ENCODE peak calls at places on chromosomes 3 and 15, in four cellular contexts. S is lower lobe of right lung, D is colonic mucosa, X is hepatocyte. U is an unnamed sample. For H3K36me3, the result is how much of the 10 kb centered on the place peaks cover.

GRCh38 chr3:122766430-122766829 is 27.2 kb downstream of the HSPBAP1 start:
- DNase-seq in D (no peak), X (no peak), S (no peak), U (no peak)

GRCh38 chr15:30649952-30650929 is 24.3 kb downstream of the ARHGAP11B start:
- DNase-seq in X (no peak), D (no peak), S (no peak), U (peak)

GRCh38 chr3:56119575-56120349 is 348.5 kb downstream of the ERC2 start:
- DNase-seq in S (no peak), X (no peak), D (peak), U (peak)

GRCh38 chr3:11199902-11200678 is 45.8 kb downstream of the HRH1 start:
- DNase-seq in D (no peak), S (no peak), X (no peak), U (peak)

GRCh38 chr3:54262943-54263342 is 140.6 kb downstream of the CACNA2D3 start:
- DNase-seq in S (no peak), D (no peak), X (no peak), U (no peak)

GRCh38 chr3:84980011-84980410 is 21.2 kb downstream of the CADM2 start:
- DNase-seq in S (no peak), D (no peak), X (peak), U (no peak)

GRCh38 chr15:70530503-70530902 is 232.9 kb downstream of the UACA start:
- DNase-seq in X (no peak), D (no peak), S (no peak), U (no peak)

GRCh38 chr15:43067717-43068461 is 37.9 kb downstream of the UBR1 start:
- DNase-seq in S (no peak), X (peak), D (no peak), U (peak)

GRCh38 chr3:197516517-197516889 is 39.3 kb downstream of the BDH1 start:
- DNase-seq in S (peak), D (no peak), X (peak), U (peak)

GRCh38 chr3:158105710-158106438 is at the start of gene SHOX2:
- DNase-seq in D (peak), S (peak), X (peak), U (no peak)

GRCh38 chr3:69547457-69548014 is 161.6 kb upstream of the FRMD4B start:
- DNase-seq in S (no peak), X (no peak), D (no peak), U (no peak)

GRCh38 chr15:26970712-26971210 is at the start of gene GABRG3:
- DNase-seq in D (no peak), S (no peak), X (peak), U (no peak)

GRCh38 chr15:41566121-41566885 is 7.3 kb downstream of the TYRO3 start:
- DNase-seq in X (no peak), D (no peak), S (no peak), U (no peak)

GRCh38 chr3:14772533-14773138 is 46.1 kb upstream of the FGD5 start:
- DNase-seq in S (no peak), D (peak), X (no peak), U (no peak)

GRCh38 chr3:161602451-161602850 is 105.8 kb downstream of the OTOL1 start:
- DNase-seq in S (no peak), X (no peak), D (no peak), U (no peak)

GRCh38 chr3:123344175-123344908 is 104.5 kb downstream of the ADCY5 start:
- DNase-seq in S (no peak), D (no peak), X (no peak), U (no peak)

GRCh38 chr15:73926191-73927002 is at the start of gene LOXL1:
- DNase-seq in S (peak), X (peak), D (peak), U (peak)

GRCh38 chr3:58575986-58576652 is 1.1 kb downstream of the FAM107A start:
- DNase-seq in X (no peak), D (no peak), S (no peak), U (no peak)

GRCh38 chr3:117219296-117219695 is 509.7 kb downstream of the TUSC7 start:
- DNase-seq in D (no peak), X (no peak), S (no peak), U (no peak)

GRCh38 chr15:48191574-48192225 is at the start of gene CTXN2:
- DNase-seq in D (peak), S (no peak), X (peak), U (peak)

GRCh38 chr3:174094671-174095070 is 697.1 kb downstream of the NLGN1 start:
- DNase-seq in X (no peak), D (no peak), S (no peak), U (no peak)

GRCh38 chr15:70533931-70534742 is 229.2 kb downstream of the UACA start:
- DNase-seq in D (peak), X (no peak), S (no peak), U (no peak)

GRCh38 chr3:72953325-72953956 is 43.2 kb upstream of the PPP4R2 start:
- DNase-seq in X (peak), D (no peak), S (no peak), U (peak)

GRCh38 chr15:66943456-66944095 is 121.8 kb upstream of the SMAD3 start:
- DNase-seq in X (no peak), D (peak), S (no peak), U (no peak)

GRCh38 chr15:42050484-42051255 is 29.8 kb upstream of the PLA2G4E start:
- DNase-seq in D (no peak), X (no peak), S (no peak), U (no peak)

GRCh38 chr3:175129126-175129525 is 270.0 kb downstream of the NAALADL2 start:
- DNase-seq in S (no peak), X (no peak), D (no peak), U (no peak)

GRCh38 chr3:106710596-106710995 is 666.6 kb upstream of the CCDC54 start:
- DNase-seq in X (no peak), S (no peak), D (no peak), U (no peak)

GRCh38 chr15:25456196-25456595 is 17.4 kb upstream of the UBE3A start:
- DNase-seq in X (no peak), S (no peak), D (no peak), U (no peak)

GRCh38 chr3:13528217-13528801 is 20.6 kb upstream of the FBLN2 start:
- DNase-seq in S (no peak), D (no peak), X (peak), U (no peak)

GRCh38 chr15:77720617-77721016 is 87.9 kb upstream of the LINGO1 start:
- DNase-seq in X (no peak), D (no peak), S (no peak), U (no peak)

GRCh38 chr3:5045961-5046360 is 66.7 kb downstream of the BHLHE40 start:
- DNase-seq in D (no peak), S (no peak), X (no peak), U (no peak)

GRCh38 chr3:117118604-117119003 is 409.0 kb downstream of the TUSC7 start:
- DNase-seq in D (no peak), X (no peak), S (no peak), U (no peak)

GRCh38 chr3:122940628-122941086 is 86.9 kb downstream of the SEMA5B start:
- DNase-seq in X (no peak), D (no peak), S (no peak), U (no peak)

GRCh38 chr3:187290561-187290960 is 976 bp downstream of the MASP1 start:
- DNase-seq in S (no peak), X (no peak), D (no peak), U (no peak)
- H3K4me3 ChIP-seq in S (no peak), X (peak), D (peak), U (no peak)

GRCh38 chr3:34396945-34397344 is 598.5 kb downstream of the PDCD6IP start:
- DNase-seq in D (no peak), X (no peak), S (no peak), U (no peak)

GRCh38 chr3:34396288-34396687 is 597.9 kb downstream of the PDCD6IP start:
- DNase-seq in X (no peak), D (no peak), S (peak), U (no peak)

GRCh38 chr3:34394978-34395748 is 596.7 kb downstream of the PDCD6IP start:
- DNase-seq in X (no peak), S (no peak), D (no peak), U (no peak)
- TF ChIP-seq CTCF in X (no peak), S (no peak), D (no peak), U (no peak)

GRCh38 chr3:48445277-48445882 is 1.2 kb upstream of the ATRIP start:
- DNase-seq in S (no peak), D (no peak), X (no peak), U (no peak)
- H3K36me3 ChIP-seq in S (under half), D (under half), X (under half), U (under half)

DNA sequence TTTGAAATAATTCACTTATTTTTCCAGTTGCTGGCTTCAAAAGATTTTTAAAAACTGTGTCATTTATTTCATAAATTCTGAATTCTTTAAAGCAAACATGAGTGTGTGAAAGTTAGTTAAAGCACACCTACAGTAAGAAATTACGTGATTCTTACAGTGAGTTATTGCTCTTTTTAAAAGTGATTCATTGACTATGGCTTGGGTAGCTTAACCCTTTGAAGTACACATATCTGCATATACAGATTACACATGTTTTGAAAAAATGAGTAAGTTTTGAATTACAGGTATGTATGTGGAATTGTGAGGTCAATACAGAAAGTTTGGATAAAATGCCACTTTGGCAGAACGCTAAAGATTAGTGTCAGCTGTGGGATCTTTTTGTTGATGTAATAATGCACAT is 64.5 kb upstream of the MBNL1 start:
- DNase-seq in X (no peak), S (no peak), D (no peak), U (peak)
- H3K4me3 ChIP-seq in X (no peak), S (peak), D (no peak), U (no peak)

GRCh38 chr3:134367869-134368750 is 6.1 kb downstream of the AMOTL2 start:
- DNase-seq in S (no peak), D (peak), X (no peak), U (no peak)

GRCh38 chr3:134365766-134366065 is 8.5 kb downstream of the AMOTL2 start:
- DNase-seq in X (no peak), D (no peak), S (no peak), U (no peak)

GRCh38 chr3:134367412-134367811 is 6.8 kb downstream of the AMOTL2 start:
- DNase-seq in X (no peak), S (no peak), D (peak), U (no peak)

GRCh38 chr3:134366221-134366927 is 7.9 kb downstream of the AMOTL2 start:
- DNase-seq in X (no peak), D (peak), S (no peak), U (no peak)

DNA sequence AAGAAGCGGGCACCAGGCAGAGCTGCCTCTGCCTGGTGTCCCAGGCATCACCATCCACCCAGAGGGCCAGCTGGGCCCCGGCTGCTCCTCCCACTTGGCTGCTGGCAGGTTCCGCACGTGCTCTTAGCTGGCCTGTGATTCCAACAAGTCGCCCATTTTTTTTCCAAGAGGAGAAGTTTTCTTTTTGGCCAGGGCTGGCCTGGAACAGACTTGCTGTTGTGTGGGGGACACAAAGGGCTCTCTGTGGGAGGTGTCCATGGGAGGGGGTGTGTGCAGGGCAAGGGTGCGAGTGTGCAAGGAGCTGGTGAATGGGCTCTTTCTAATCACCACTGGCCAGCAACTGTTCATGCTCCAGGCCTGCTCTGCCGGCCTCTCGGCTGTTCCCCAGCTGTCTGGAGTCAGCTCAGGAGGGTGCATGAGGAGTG is 7.3 kb downstream of the AMOTL2 start:
- DNase-seq in D (peak), S (no peak), X (no peak), U (no peak)
- TF ChIP-seq CTCF in D (no peak), S (no peak), X (no peak), U (no peak)

GRCh38 chr15:96252148-96252547 is 78.4 kb upstream of the NR2F2 start:
- DNase-seq in S (no peak), D (no peak), X (peak), U (peak)
- H3K36me3 ChIP-seq in S (under half), D (under half), X (under half), U (under half)

DNA sequence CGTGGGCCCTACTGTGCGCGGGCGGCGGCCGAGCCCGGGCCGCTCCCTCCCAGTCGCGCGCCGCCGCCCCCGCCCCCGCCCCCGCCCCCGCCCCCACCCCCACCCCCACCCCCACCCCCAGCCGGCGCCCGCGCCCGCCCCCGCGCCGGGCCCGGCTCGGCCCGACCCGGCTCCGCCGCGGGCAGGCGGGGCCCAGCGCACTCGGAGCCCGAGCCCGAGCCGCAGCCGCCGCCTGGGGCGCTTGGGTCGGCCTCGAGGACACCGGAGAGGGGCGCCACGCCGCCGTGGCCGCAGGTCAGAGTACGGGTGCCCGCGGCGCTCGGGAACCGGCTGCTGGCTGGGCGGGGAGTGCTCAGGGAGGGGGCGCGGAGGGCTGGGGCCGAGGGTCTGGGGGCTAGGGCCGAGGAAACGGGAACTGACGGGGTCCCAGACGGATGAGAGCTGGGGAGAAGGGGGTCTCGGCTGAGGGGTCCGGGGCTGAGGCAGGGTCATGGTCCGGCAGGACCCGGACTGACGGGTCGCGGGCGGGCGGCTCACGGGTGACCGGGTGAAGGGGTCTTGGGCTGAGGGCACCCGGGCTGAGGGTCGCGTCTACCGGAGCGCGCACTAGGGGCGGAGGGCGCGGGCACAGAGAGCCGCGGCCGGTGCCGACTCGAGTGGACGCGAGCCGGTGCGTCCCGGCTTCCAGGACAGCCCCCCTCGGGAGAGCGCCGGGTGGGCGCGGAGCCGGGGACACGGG is 974 bp upstream of the PPARG start:
- DNase-seq in D (peak), X (peak), S (peak), U (no peak)
- H3K4me3 ChIP-seq in D (peak), X (peak), S (peak), U (peak)

GRCh38 chr3:39896184-39896583 is 86.8 kb downstream of the MYRIP start:
- DNase-seq in D (no peak), X (no peak), S (no peak), U (no peak)
- TF ChIP-seq CTCF in D (no peak), X (no peak), S (no peak), U (no peak)

GRCh38 chr3:47612178-47612577 is 33.5 kb upstream of the CSPG5 start:
- DNase-seq in S (no peak), X (no peak), D (no peak), U (peak)
- H3K36me3 ChIP-seq in S (half or more), X (under half), D (under half), U (under half)